ENCODE peak calls at places on chromosomes 1 and 21, in nine cellular contexts. A is lower leg skin; Y is anterior cingulate cortex; Z is RKO; K is NCI-H1436; D is kidney glomerular epithelial cell; I is stimulated activated CD8-positive, alpha-beta memory T cell treated with anti-CD3 and anti-CD28 coated beads, Interleukin-15, amount 100 ng/mL, for 4 hours; J is EL; R is left ventricle myocardium superior. B is an unnamed sample.

GRCh38 chr1:216903389-216903754 is 180.1 kb upstream of the ESRRG start:
- DNase-seq in A (no peak), Y (no peak), Z (peak; percentile 3), K (no peak), D (peak; percentile 69), I (no peak), J (peak; percentile 56), R (no peak), B (no peak)

GRCh38 chr1:209388358-209388757 is 195.2 kb upstream of the CAMK1G start:
- DNase-seq in A (no peak), Y (no peak), Z (no peak), K (no peak), D (no peak), I (no peak), J (no peak), R (no peak), B (no peak)

GRCh38 chr1:65235867-65236805 is 73.2 kb upstream of the DNAJC6 start:
- DNase-seq in A (no peak), Y (no peak), Z (peak; percentile 39), K (peak; percentile 56), D (peak; percentile 49), I (no peak), J (peak; percentile 62), R (no peak), B (no peak)

GRCh38 chr1:29579821-29580425 is 343.6 kb downstream of the PTPRU start:
- DNase-seq in A (peak; percentile 68), Y (no peak), Z (peak; percentile 7), K (no peak), D (peak; percentile 44), I (no peak), J (peak; percentile 66), R (no peak), B (no peak)

GRCh38 chr1:191624044-191624443 is 534.2 kb upstream of the RGS18 start:
- DNase-seq in A (no peak), Y (no peak), Z (no peak), K (no peak), D (no peak), I (no peak), J (no peak), R (no peak), B (no peak)

GRCh38 chr21:15731243-15731613 is 1.4 kb downstream of the USP25 start:
- DNase-seq in A (no peak), Y (no peak), Z (peak; percentile 72), K (no peak), D (no peak), I (no peak), J (peak; percentile 25), R (no peak), B (no peak)

GRCh38 chr1:156838972-156839371 is 19.9 kb downstream of the INSRR start:
- DNase-seq in A (no peak), Y (no peak), Z (no peak), K (no peak), D (no peak), I (no peak), J (peak; percentile 23), R (peak; percentile 38), B (peak; percentile 50)

GRCh38 chr1:106224426-106224825 is 832.0 kb upstream of the PRMT6 start:
- DNase-seq in A (no peak), Y (no peak), Z (no peak), K (no peak), D (no peak), I (no peak), J (no peak), R (no peak), B (no peak)

GRCh38 chr1:185401019-185401418 is 84.0 kb upstream of the IVNS1ABP start:
- DNase-seq in A (no peak), Y (no peak), Z (no peak), K (no peak), D (no peak), I (no peak), J (peak; percentile 74), R (no peak), B (no peak)

GRCh38 chr1:17831619-17832018 is 76.5 kb downstream of the ACTL8 start:
- DNase-seq in A (peak; percentile 37), Y (no peak), Z (peak; percentile 50), K (no peak), D (peak; percentile 42), I (no peak), J (peak; percentile 34), R (no peak), B (no peak)

GRCh38 chr1:110356379-110356778 is 17.2 kb downstream of the RBM15 start:
- DNase-seq in A (no peak), Y (no peak), Z (no peak), K (no peak), D (no peak), I (no peak), J (no peak), R (no peak), B (no peak)

GRCh38 chr1:1433804-1434130 is 1.7 kb upstream of the VWA1 start:
- DNase-seq in A (peak; percentile 87), Y (no peak), Z (peak; percentile 27), K (no peak), D (no peak), I (no peak), J (peak; percentile 21), R (no peak), B (no peak)

GRCh38 chr1:232319106-232319505 is 310.8 kb downstream of the SIPA1L2 start:
- DNase-seq in A (no peak), Y (no peak), Z (no peak), K (peak; percentile 13), D (no peak), I (no peak), J (no peak), R (peak; percentile 94), B (no peak)

GRCh38 chr1:199667079-199667478 is 360.4 kb upstream of the NR5A2 start:
- DNase-seq in A (no peak), Y (no peak), Z (no peak), K (no peak), D (no peak), I (no peak), J (no peak), R (no peak), B (no peak)

GRCh38 chr1:107940178-107940577 is 24.8 kb downstream of the VAV3 start:
- DNase-seq in A (no peak), Y (no peak), Z (no peak), K (no peak), D (no peak), I (no peak), J (no peak), R (no peak), B (no peak)

GRCh38 chr1:1305300-1306069 is 2.2 kb downstream of the ACAP3 start:
- DNase-seq in A (peak; percentile 97), Y (peak; percentile 61), Z (peak; percentile 68), K (peak; percentile 51), D (peak; percentile 15), I (peak; percentile 67), J (peak; percentile 86), R (peak; percentile 83), B (peak; percentile 64)

GRCh38 chr1:68255301-68255700 is 23.0 kb upstream of the WLS start:
- DNase-seq in A (no peak), Y (no peak), Z (no peak), K (no peak), D (no peak), I (no peak), J (no peak), R (no peak), B (no peak)

GRCh38 chr1:235404190-235404589 is 37.0 kb downstream of the TBCE start:
- DNase-seq in A (no peak), Y (no peak), Z (no peak), K (no peak), D (peak; percentile 70), I (no peak), J (peak; percentile 61), R (no peak), B (no peak)

GRCh38 chr1:211885746-211886522 is 55.4 kb upstream of the LPGAT1 start:
- DNase-seq in A (no peak), Y (no peak), Z (no peak), K (no peak), D (peak; percentile 39), I (no peak), J (no peak), R (no peak), B (no peak)

GRCh38 chr1:119006406-119007279 is 18.5 kb upstream of the TBX15 start:
- DNase-seq in A (peak; percentile 81), Y (no peak), Z (no peak), K (no peak), D (no peak), I (no peak), J (no peak), R (no peak), B (no peak)

GRCh38 chr1:3942416-3943122 is 42.5 kb upstream of the C1orf174 start:
- DNase-seq in A (no peak), Y (no peak), Z (no peak), K (peak; percentile 41), D (no peak), I (no peak), J (no peak), R (no peak), B (no peak)

B was measured in tibial nerve.